ENCODE peak calls at places on chromosome 3, in four cellular contexts. S, D, H and I are unnamed samples.

GRCh38 chr3:134643150-134643675 is 7.6 kb downstream of the KY start:
- DNase-seq in H (no peak), S (peak; percentile 37), D (no peak), I (no peak)

GRCh38 chr3:157082305-157082981 is 77.5 kb downstream of the CCNL1 start:
- DNase-seq in H (no peak), D (no peak), S (no peak), I (no peak)

GRCh38 chr3:29705906-29706507 is 425.1 kb downstream of the RBMS3 start:
- DNase-seq in D (no peak), S (no peak), H (no peak), I (no peak)

GRCh38 chr3:112302881-112303761 is 9.1 kb upstream of the SLC9C1 start:
- DNase-seq in S (peak; percentile 60), H (no peak), D (no peak), I (no peak)

GRCh38 chr3:78317774-78318173 is 1277.9 kb downstream of the ROBO2 start:
- DNase-seq in H (no peak), D (no peak), S (no peak), I (no peak)

GRCh38 chr3:61637088-61638051 is 76.0 kb downstream of the PTPRG start:
- DNase-seq in H (peak; percentile 48), S (peak; percentile 38), D (peak; percentile 18), I (peak; percentile 20)

GRCh38 chr3:107458871-107459270 is 63.9 kb upstream of the BBX start:
- DNase-seq in D (no peak), H (no peak), S (no peak), I (no peak)

GRCh38 chr3:85862893-85863455 is 904.2 kb downstream of the CADM2 start:
- DNase-seq in D (no peak), S (no peak), H (no peak), I (no peak)

GRCh38 chr3:4981688-4982494 is 2.7 kb downstream of the BHLHE40 start:
- DNase-seq in D (no peak), H (no peak), S (no peak), I (no peak)

GRCh38 chr3:160678447-160678846 is 1.5 kb downstream of the ARL14 start:
- DNase-seq in S (no peak), H (no peak), D (no peak), I (no peak)

GRCh38 chr3:21237638-21238037 is 513.4 kb downstream of the ZNF385D start:
- DNase-seq in S (no peak), H (no peak), D (no peak), I (no peak)

GRCh38 chr3:155031191-155031590 is 48.9 kb upstream of the MME start:
- DNase-seq in S (no peak), D (no peak), H (no peak), I (no peak)

GRCh38 chr3:31094048-31094447 is 199.6 kb upstream of the GADL1 start:
- DNase-seq in D (no peak), H (no peak), S (no peak), I (no peak)

GRCh38 chr3:127029521-127030327 is 46.8 kb downstream of the PLXNA1 start:
- DNase-seq in H (no peak), D (no peak), S (no peak), I (no peak)
- TF ChIP-seq POLR2A in H (no peak), D (no peak), S (no peak), I (no peak)

DNA sequence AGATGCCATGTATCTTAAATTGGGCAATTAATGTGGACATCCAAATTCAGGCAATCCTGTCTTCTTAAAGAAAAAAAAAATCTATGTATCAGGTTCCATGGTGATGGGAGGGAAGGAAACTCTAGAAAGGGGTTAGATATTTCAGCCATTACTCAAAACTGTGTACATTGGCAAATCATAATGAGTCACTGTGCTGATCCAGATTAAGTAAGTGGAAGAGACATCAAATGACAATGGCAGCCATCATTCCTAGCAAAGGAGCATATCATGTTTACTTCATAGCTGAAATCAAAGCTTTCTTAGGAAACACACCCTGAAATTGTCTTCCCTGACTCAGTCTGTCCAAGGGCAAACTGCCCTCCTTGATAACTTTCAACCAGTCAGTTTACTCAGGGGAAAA is 713.3 kb upstream of the GBE1 start:
- DNase-seq in S (no peak), D (no peak), H (no peak), I (no peak)
- TF ChIP-seq TAF1 in S (no peak), D (no peak), H (no peak), I (no peak)

GRCh38 chr3:43477600-43477999 is 144.2 kb downstream of the ANO10 start:
- DNase-seq in H (no peak), D (no peak), S (no peak), I (no peak)
- TF ChIP-seq POLR2AphosphoS5 in H (no peak), D (no peak), S (no peak), I (no peak)

GRCh38 chr3:188212308-188212969 is 58.5 kb downstream of the LPP start:
- DNase-seq in D (no peak), H (no peak), S (no peak), I (no peak)
- TF ChIP-seq POLR2A in D (no peak), H (no peak), S (no peak), I (no peak)

GRCh38 chr3:67897686-67898336 is 243.4 kb upstream of the SUCLG2 start:
- DNase-seq in H (no peak), D (no peak), S (no peak), I (no peak)
- TF ChIP-seq TAF1 in H (no peak), D (no peak), S (no peak), I (no peak)

GRCh38 chr3:100075731-100076543 is 38.4 kb downstream of the FILIP1L start:
- DNase-seq in S (no peak), H (no peak), D (no peak), I (no peak)

GRCh38 chr3:100075163-100075562 is 39.1 kb downstream of the FILIP1L start:
- DNase-seq in S (no peak), D (no peak), H (no peak), I (no peak)

GRCh38 chr3:100072328-100073048 is 41.8 kb downstream of the FILIP1L start:
- DNase-seq in S (no peak), H (no peak), D (no peak), I (no peak)

GRCh38 chr3:100073049-100073422 is 41.3 kb downstream of the FILIP1L start:
- DNase-seq in H (no peak), D (no peak), S (no peak), I (no peak)

GRCh38 chr3:100073555-100074307 is 40.6 kb downstream of the FILIP1L start:
- DNase-seq in S (no peak), H (no peak), D (no peak), I (no peak)
- TF ChIP-seq POLR2AphosphoS5 in S (no peak), H (no peak), D (no peak), I (no peak)

DNA sequence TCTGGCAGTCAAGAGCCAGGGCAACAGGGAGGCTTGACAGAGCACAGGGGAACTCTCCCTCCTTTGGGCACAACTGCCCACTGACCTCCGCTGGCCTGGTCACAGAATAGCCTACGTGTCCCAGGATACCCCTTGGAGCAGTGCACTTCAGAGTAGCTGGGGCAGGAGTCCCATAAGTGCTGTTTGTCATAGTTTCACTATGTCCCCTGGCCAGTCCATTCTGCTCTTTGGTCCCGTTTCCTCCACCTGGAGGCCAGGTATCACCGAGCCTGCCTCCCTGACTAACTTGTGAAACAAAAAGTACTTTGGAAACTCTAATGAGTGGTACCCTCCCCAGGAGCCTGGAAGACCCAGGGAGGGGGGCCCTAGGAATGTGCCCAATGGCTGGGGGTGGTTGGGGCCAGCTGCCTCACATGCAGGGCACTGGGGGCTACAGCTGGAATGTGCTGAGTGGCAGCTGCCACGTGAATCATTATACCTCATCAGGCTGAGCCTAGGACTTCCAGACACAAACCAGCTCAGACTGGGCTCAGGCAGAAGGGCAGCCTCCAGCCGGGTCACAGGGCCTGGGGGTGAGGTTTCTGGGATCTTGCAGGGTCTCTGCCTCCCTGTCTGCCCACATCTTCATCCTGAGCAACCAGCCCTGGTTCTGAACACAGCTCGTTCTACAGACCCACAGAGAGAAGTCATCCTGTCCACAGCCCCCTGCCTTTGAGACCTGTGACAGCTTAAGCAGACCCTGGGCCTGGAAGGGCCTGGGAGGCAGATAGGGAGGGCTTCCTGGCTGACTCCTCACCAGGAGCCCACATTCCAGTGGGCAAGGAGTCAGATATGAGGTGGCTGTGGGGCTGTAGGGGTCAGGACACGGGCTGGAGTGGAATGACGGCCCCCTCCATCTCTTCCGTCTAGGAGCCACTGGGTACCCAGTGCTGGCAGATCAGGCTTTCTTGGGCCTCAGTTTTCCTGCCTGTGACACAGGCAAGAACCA is 914 bp upstream of the PTH1R start:
- DNase-seq in D (no peak), S (no peak), H (no peak), I (no peak)
- TF ChIP-seq POLR2A in D (no peak), S (no peak), H (no peak), I (no peak)

GRCh38 chr3:50450135-50450911 is 53.1 kb downstream of the CACNA2D2 start:
- DNase-seq in D (no peak), S (no peak), H (no peak), I (no peak)
- TF ChIP-seq TAF1 in D (no peak), S (no peak), H (no peak), I (no peak)